ENCODE peak calls at places on chromosomes 3 and 15, in seven cellular contexts. D is BJ, M is GM06990, H is heart right ventricle, S is cardiac fibroblast, G is fibroblast of the aortic adventitia, U is brain microvascular endothelial cell. X is an unnamed sample.

GRCh38 chr3:50340404-50341329 is at the start of gene RASSF1:
- DNase-seq in D (no peak), M (peak), H (peak), S (peak), G (peak), U (no peak), X (peak)

GRCh38 chr3:179608931-179609720 is 4.5 kb downstream of the NDUFB5 start:
- DNase-seq in D (no peak), M (peak), H (no peak), S (no peak), G (no peak), U (no peak), X (no peak)

GRCh38 chr15:68691667-68692066 is 112.9 kb downstream of the CORO2B start:
- DNase-seq in D (no peak), M (no peak), H (no peak), S (no peak), G (no peak), U (no peak), X (peak)

GRCh38 chr3:141338881-141339280 is 29.4 kb upstream of the ZBTB38 start:
- DNase-seq in D (no peak), M (no peak), H (no peak), S (no peak), G (no peak), U (no peak), X (no peak)

GRCh38 chr3:108441528-108441927 is 68.9 kb downstream of the MYH15 start:
- DNase-seq in D (no peak), M (no peak), H (no peak), S (no peak), G (peak), U (no peak), X (no peak)

GRCh38 chr3:133054572-133054971 is 16.4 kb downstream of the TMEM108 start:
- DNase-seq in D (no peak), M (no peak), H (no peak), S (no peak), G (no peak), U (no peak), X (no peak)

GRCh38 chr15:28022181-28022580 is 76.9 kb downstream of the OCA2 start:
- DNase-seq in D (no peak), M (no peak), H (no peak), S (no peak), G (no peak), U (no peak), X (no peak)

GRCh38 chr3:13013994-13014754 is 59.1 kb downstream of the IQSEC1 start:
- DNase-seq in D (no peak), M (peak), H (no peak), S (no peak), G (no peak), U (no peak), X (no peak)

GRCh38 chr15:57415559-57415958 is 39.3 kb downstream of the CGNL1 start:
- DNase-seq in D (no peak), M (no peak), H (peak), S (peak), G (no peak), U (no peak), X (no peak)

GRCh38 chr3:65935724-65936123 is 103.0 kb downstream of the MAGI1 start:
- DNase-seq in D (no peak), M (no peak), H (no peak), S (no peak), G (no peak), U (no peak), X (peak)

GRCh38 chr3:59313365-59313764 is 263.5 kb upstream of the CFAP20DC start:
- DNase-seq in D (no peak), M (peak), H (peak), S (peak), G (peak), U (peak), X (peak)

GRCh38 chr3:58989173-58989572 is 60.7 kb downstream of the CFAP20DC start:
- DNase-seq in D (peak), M (no peak), H (no peak), S (peak), G (peak), U (no peak), X (peak)

GRCh38 chr15:67307889-67308597 is 53.5 kb downstream of the IQCH start:
- DNase-seq in D (no peak), M (no peak), H (no peak), S (no peak), G (no peak), U (no peak), X (no peak)

GRCh38 chr15:34795267-34796081 is at the start of gene ACTC1:
- DNase-seq in D (no peak), M (no peak), H (peak), S (peak), G (peak), U (peak), X (peak)

GRCh38 chr3:158244274-158244673 is 134.4 kb downstream of the RSRC1 start:
- DNase-seq in D (no peak), M (no peak), H (no peak), S (no peak), G (no peak), U (no peak), X (no peak)

GRCh38 chr3:156726456-156726855 is 52.1 kb downstream of the TIPARP start:
- DNase-seq in D (no peak), M (no peak), H (no peak), S (no peak), G (no peak), U (no peak), X (no peak)

GRCh38 chr3:126518779-126519177 is 1.2 kb upstream of the UROC1 start:
- DNase-seq in D (no peak), M (no peak), H (no peak), S (no peak), G (no peak), U (no peak), X (no peak)

GRCh38 chr3:151864423-151865101 is 8.9 kb upstream of the SUCNR1 start:
- DNase-seq in D (peak), M (no peak), H (no peak), S (peak), G (peak), U (peak), X (peak)

GRCh38 chr3:169772530-169772950 is 656 bp upstream of the MYNN start:
- DNase-seq in D (no peak), M (no peak), H (peak), S (peak), G (peak), U (peak), X (peak)

GRCh38 chr15:70806992-70807712 is 43.8 kb upstream of the UACA start:
- DNase-seq in D (no peak), M (no peak), H (peak), S (peak), G (no peak), U (no peak), X (no peak)

GRCh38 chr3:48561045-48561736 is 2.4 kb downstream of the UCN2 start:
- DNase-seq in D (no peak), M (no peak), H (peak), S (peak), G (peak), U (peak), X (peak)

GRCh38 chr3:126753191-126754160 is 49.4 kb downstream of the CHCHD6 start:
- DNase-seq in D (peak), M (no peak), H (no peak), S (peak), G (no peak), U (peak), X (peak)

GRCh38 chr15:35507932-35508638 is 37.9 kb downstream of the DPH6 start:
- DNase-seq in D (no peak), M (no peak), H (no peak), S (no peak), G (no peak), U (no peak), X (peak)

GRCh38 chr3:42164635-42165034 is 73.5 kb downstream of the TRAK1 start:
- DNase-seq in D (no peak), M (no peak), H (no peak), S (peak), G (no peak), U (no peak), X (no peak)
- TF ChIP-seq CTCF in D (no peak), M (no peak), H (no peak), S (no peak), G (no peak), U (no peak), X (no peak)

DNA sequence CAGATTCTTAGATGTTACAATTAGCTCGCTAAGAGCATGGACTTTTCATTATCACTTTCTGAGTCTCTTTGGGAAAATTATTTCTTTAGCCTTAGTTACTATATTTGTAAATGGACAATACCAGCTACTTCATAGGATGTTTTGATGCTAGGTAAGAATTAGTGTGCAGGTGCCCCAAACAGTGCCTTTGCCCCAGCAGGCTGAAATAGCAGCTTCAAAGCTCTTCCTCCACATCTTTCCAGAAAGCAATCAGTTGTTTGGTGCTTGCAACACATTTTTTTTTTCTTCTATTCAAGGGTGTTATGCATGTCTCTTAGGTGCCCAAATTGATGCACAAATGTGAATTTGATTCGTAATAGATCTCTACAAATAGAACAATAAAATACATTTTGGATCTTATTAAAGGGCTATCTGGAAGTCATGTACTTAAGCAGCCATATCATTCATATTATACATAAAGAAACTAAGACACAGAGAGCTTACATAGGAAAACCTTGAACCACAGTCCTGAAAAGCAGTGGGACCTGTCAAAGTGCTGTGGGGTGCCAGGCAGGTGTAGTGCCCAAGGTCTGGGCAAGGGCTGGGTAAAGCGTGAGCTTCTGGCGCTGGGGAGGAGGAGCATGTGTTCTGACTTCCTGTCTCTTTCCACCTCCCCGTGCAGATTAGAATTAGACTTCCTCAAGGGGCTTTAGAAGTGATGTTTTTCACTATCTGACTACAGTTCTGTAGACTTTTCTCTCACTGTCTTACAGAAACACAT is 62.9 kb downstream of the FNDC3B start:
- DNase-seq in D (no peak), M (peak), H (no peak), S (no peak), G (no peak), U (no peak), X (peak)
- H3K4me3 ChIP-seq in D (no peak), M (no peak), H (no peak), S (no peak), G (no peak), U (no peak), X (no peak)

GRCh38 chr3:70097084-70097483 is 97.6 kb downstream of the SAMMSON start:
- DNase-seq in D (no peak), M (no peak), H (no peak), S (no peak), G (no peak), U (no peak), X (no peak)
- TF ChIP-seq CTCF in D (no peak), M (no peak), H (no peak), S (no peak), G (no peak), U (no peak), X (no peak)

GRCh38 chr15:40040293-40040635 is 1.3 kb upstream of the SRP14 start:
- DNase-seq in D (no peak), M (no peak), H (no peak), S (no peak), G (no peak), U (no peak), X (no peak)

GRCh38 chr15:40038654-40039543 is at the start of gene SRP14:
- DNase-seq in D (peak), M (peak), H (peak), S (peak), G (peak), U (peak), X (peak)

GRCh38 chr15:40040770-40041169 is 1.8 kb upstream of the SRP14 start:
- DNase-seq in D (no peak), M (no peak), H (no peak), S (no peak), G (no peak), U (no peak), X (no peak)

GRCh38 chr15:40034186-40034946 is 4.6 kb downstream of the SRP14 start:
- DNase-seq in D (no peak), M (no peak), H (no peak), S (no peak), G (no peak), U (no peak), X (no peak)

GRCh38 chr15:40038267-40038653 is 721 bp downstream of the SRP14 start:
- DNase-seq in D (no peak), M (no peak), H (no peak), S (peak), G (peak), U (no peak), X (peak)
- H3K4me3 ChIP-seq in D (peak), M (peak), H (peak), S (peak), G (peak), U (peak), X (peak)

GRCh38 chr15:75453703-75454470 is 2.4 kb upstream of the SIN3A start:
- DNase-seq in D (peak), M (peak), H (peak), S (peak), G (peak), U (peak), X (peak)

GRCh38 chr15:75454471-75455418 is 3.3 kb upstream of the SIN3A start:
- DNase-seq in D (no peak), M (peak), H (no peak), S (no peak), G (peak), U (peak), X (peak)

GRCh38 chr15:75451674-75452363 is at the start of gene SIN3A:
- DNase-seq in D (peak), M (peak), H (peak), S (peak), G (peak), U (peak), X (peak)

GRCh38 chr15:75452364-75452967 is 976 bp upstream of the SIN3A start:
- DNase-seq in D (no peak), M (peak), H (peak), S (peak), G (peak), U (peak), X (peak)

DNA sequence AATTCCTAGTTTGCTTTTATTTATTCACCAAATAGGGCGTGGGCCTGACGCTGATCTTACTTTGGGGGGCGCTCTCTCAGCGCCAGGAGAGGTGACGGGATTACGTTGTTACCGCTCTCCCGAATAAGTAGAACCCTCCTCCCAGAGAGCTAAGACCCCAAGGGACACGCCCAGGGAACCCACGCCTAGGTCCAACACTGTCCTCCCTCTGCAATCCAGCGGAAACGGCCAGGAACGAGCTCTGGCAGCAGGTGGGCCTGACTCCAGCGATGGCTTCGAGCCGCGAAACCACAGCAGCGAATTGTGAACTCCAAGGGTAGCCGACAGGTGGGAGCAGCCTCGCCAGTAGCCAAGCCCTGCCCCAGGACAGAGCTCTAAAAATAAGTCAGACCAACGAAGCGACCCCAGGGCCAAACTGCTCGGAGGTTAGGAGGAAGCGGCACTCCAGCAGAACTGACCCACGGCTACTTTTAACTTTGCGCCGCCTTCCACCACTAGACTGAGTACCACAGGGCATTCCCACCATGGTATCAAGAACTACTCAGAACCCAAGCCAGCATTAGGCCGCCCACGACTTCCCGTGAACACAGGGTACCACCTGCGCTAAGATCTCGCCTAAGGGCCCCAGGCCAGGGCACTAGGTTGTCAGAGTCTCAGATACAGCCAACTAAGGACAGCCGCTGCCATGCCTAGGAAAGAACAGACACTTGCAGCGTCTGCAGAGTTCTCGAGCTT is 1.6 kb upstream of the SIN3A start:
- DNase-seq in D (no peak), M (peak), H (peak), S (peak), G (peak), U (peak), X (peak)
- TF ChIP-seq CTCF in D (peak), M (peak), H (peak), S (no peak), G (no peak), U (peak), X (no peak)

GRCh38 chr15:89018235-89018634 is 70.0 kb upstream of the ABHD2 start:
- DNase-seq in D (no peak), M (no peak), H (peak), S (peak), G (peak), U (no peak), X (no peak)
- H3K4me3 ChIP-seq in D (no peak), M (no peak), H (no peak), S (no peak), G (no peak), U (no peak), X (no peak)

GRCh38 chr3:23565376-23565775 is 240.4 kb upstream of the UBE2E1 start:
- DNase-seq in D (no peak), M (no peak), H (no peak), S (no peak), G (no peak), U (no peak), X (no peak)
- TF ChIP-seq CTCF in D (no peak), M (no peak), H (no peak), S (no peak), G (no peak), U (no peak), X (no peak)

GRCh38 chr3:88033806-88034205 is 25.0 kb downstream of the CGGBP1 start:
- DNase-seq in D (no peak), M (no peak), H (no peak), S (no peak), G (no peak), U (no peak), X (no peak)

GRCh38 chr3:88031543-88032148 is 27.2 kb downstream of the CGGBP1 start:
- DNase-seq in D (peak), M (peak), H (no peak), S (peak), G (peak), U (peak), X (peak)

GRCh38 chr3:88033088-88033487 is 25.7 kb downstream of the CGGBP1 start:
- DNase-seq in D (no peak), M (no peak), H (no peak), S (no peak), G (no peak), U (no peak), X (no peak)

GRCh38 chr3:88030200-88030599 is 28.6 kb downstream of the CGGBP1 start:
- DNase-seq in D (no peak), M (no peak), H (no peak), S (no peak), G (no peak), U (no peak), X (no peak)

DNA sequence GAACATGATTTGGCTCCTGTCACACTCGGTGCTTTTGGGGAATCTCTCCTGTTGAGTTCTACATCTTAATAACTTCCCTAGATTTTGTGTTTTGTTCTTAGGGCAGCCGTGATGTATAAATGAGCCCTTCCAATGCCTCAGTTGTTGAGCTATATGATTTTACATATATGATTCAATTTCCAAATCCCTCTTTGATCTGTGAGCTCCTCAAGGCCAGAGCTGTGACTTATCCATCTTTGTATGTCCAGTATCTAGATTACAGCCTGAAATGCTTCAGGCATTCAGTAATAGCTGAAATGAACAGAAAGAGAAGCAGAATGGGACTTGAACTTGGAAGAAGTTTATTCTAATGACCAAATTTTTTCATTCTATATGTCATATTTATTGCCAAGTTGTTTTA is 26.6 kb downstream of the CGGBP1 start:
- DNase-seq in D (no peak), M (no peak), H (no peak), S (no peak), G (no peak), U (no peak), X (no peak)
- H3K4me3 ChIP-seq in D (peak), M (no peak), H (peak), S (peak), G (peak), U (peak), X (peak)

GRCh38 chr3:109772520-109772919 is 435.2 kb upstream of the DPPA4 start:
- DNase-seq in D (no peak), M (no peak), H (no peak), S (no peak), G (peak), U (no peak), X (no peak)
- TF ChIP-seq CTCF in D (no peak), M (no peak), H (no peak), S (no peak), G (no peak), U (no peak), X (no peak)

X was measured in epithelial cell of esophagus.